ENCODE peak calls at places on chromosomes 3 and 15, in seven cellular contexts. F, Q, U, L, P, D and J are unnamed samples.

GRCh38 chr3:127213381-127213918 is 20.5 kb downstream of the PRR23E start:
- DNase-seq in F (no peak), Q (no peak), U (no peak), L (no peak), P (no peak), D (no peak), J (no peak)

GRCh38 chr15:48532938-48533337 is 112.6 kb downstream of the FBN1 start:
- DNase-seq in F (no peak), Q (no peak), U (no peak), L (no peak), P (no peak), D (no peak), J (no peak)

GRCh38 chr3:54857343-54857742 is 70.5 kb downstream of the LRTM1 start:
- DNase-seq in F (no peak), Q (peak; percentile 33), U (no peak), L (no peak), P (no peak), D (no peak), J (no peak)

GRCh38 chr3:195043612-195044144 is 227.3 kb downstream of the XXYLT1 start:
- DNase-seq in F (no peak), Q (no peak), U (no peak), L (no peak), P (no peak), D (no peak), J (no peak)

GRCh38 chr3:152518346-152518745 is 249.6 kb downstream of the MBNL1 start:
- DNase-seq in F (no peak), Q (no peak), U (no peak), L (no peak), P (no peak), D (no peak), J (no peak)

GRCh38 chr3:52769786-52770445 is 824 bp downstream of the NEK4 start:
- DNase-seq in F (no peak), Q (peak; percentile 10), U (no peak), L (no peak), P (no peak), D (no peak), J (no peak)

GRCh38 chr3:145422541-145422940 is 738.4 kb downstream of the PLOD2 start:
- DNase-seq in F (no peak), Q (no peak), U (no peak), L (no peak), P (no peak), D (no peak), J (no peak)

GRCh38 chr3:21484323-21485154 is 266.5 kb downstream of the ZNF385D start:
- DNase-seq in F (peak; percentile 1), Q (no peak), U (no peak), L (no peak), P (peak; percentile 7), D (peak; percentile 65), J (no peak)

GRCh38 chr3:148975696-148976095 is 15.6 kb upstream of the GYG1 start:
- DNase-seq in F (no peak), Q (no peak), U (no peak), L (no peak), P (no peak), D (no peak), J (no peak)

GRCh38 chr15:57591822-57592367 is at the start of gene MYZAP:
- DNase-seq in F (peak; percentile 40), Q (no peak), U (peak; percentile 19), L (no peak), P (peak; percentile 41), D (peak; percentile 10), J (peak; percentile 12)

GRCh38 chr3:62184559-62184958 is 188.8 kb downstream of the FEZF2 start:
- DNase-seq in F (no peak), Q (no peak), U (no peak), L (no peak), P (no peak), D (peak; percentile 24), J (no peak)

GRCh38 chr3:172194702-172195392 is 155.5 kb downstream of the FNDC3B start:
- DNase-seq in F (no peak), Q (peak; percentile 38), U (no peak), L (no peak), P (no peak), D (no peak), J (no peak)

GRCh38 chr3:146466596-146466995 is 2.8 kb downstream of the PLSCR2 start:
- DNase-seq in F (no peak), Q (no peak), U (no peak), L (no peak), P (no peak), D (peak; percentile 47), J (no peak)

GRCh38 chr3:10379161-10379560 is 58.2 kb upstream of the SEC13 start:
- DNase-seq in F (no peak), Q (no peak), U (no peak), L (no peak), P (no peak), D (no peak), J (no peak)

GRCh38 chr15:74541494-74542191 is 623 bp downstream of the ARID3B start:
- DNase-seq in F (peak; percentile 52), Q (no peak), U (peak; percentile 20), L (peak; percentile 61), P (peak; percentile 79), D (peak; percentile 41), J (peak; percentile 58)

GRCh38 chr3:63477494-63478129 is 174.9 kb upstream of the SNTN start:
- DNase-seq in F (no peak), Q (no peak), U (no peak), L (no peak), P (no peak), D (no peak), J (no peak)

GRCh38 chr15:29428925-29429573 is 159.4 kb upstream of the NSMCE3 start:
- DNase-seq in F (no peak), Q (no peak), U (no peak), L (no peak), P (no peak), D (no peak), J (no peak)

GRCh38 chr15:31297880-31298456 is 28.7 kb upstream of the KLF13 start:
- DNase-seq in F (no peak), Q (no peak), U (no peak), L (no peak), P (peak; percentile 4), D (no peak), J (no peak)

GRCh38 chr3:186216903-186217819 is 108.3 kb upstream of the ETV5 start:
- DNase-seq in F (no peak), Q (no peak), U (no peak), L (no peak), P (no peak), D (no peak), J (no peak)

GRCh38 chr3:142930510-142930909 is 33.0 kb downstream of the PAQR9 start:
- DNase-seq in F (no peak), Q (no peak), U (no peak), L (no peak), P (no peak), D (no peak), J (no peak)

GRCh38 chr3:179977356-179977755 is 59.4 kb downstream of the PEX5L start:
- DNase-seq in F (no peak), Q (no peak), U (no peak), L (no peak), P (no peak), D (no peak), J (no peak)

GRCh38 chr15:30043211-30043655 is 39.5 kb upstream of the GOLGA8J start:
- DNase-seq in F (no peak), Q (no peak), U (no peak), L (no peak), P (no peak), D (peak; percentile 37), J (no peak)

GRCh38 chr15:88218557-88219214 is 37.9 kb downstream of the NTRK3 start:
- DNase-seq in F (no peak), Q (peak; percentile 4), U (no peak), L (no peak), P (no peak), D (no peak), J (no peak)

GRCh38 chr15:99138491-99138982 is 33.7 kb downstream of the SYNM start:
- DNase-seq in F (no peak), Q (no peak), U (no peak), L (no peak), P (no peak), D (no peak), J (no peak)

GRCh38 chr3:12170207-12170606 is 11.5 kb upstream of the TIMP4 start:
- DNase-seq in F (no peak), Q (no peak), U (no peak), L (no peak), P (no peak), D (peak; percentile 57), J (no peak)

GRCh38 chr3:121243208-121243607 is 302.6 kb downstream of the POLQ start:
- DNase-seq in F (no peak), Q (no peak), U (no peak), L (no peak), P (no peak), D (no peak), J (no peak)

GRCh38 chr3:129809297-129809696 is 84.2 kb downstream of the TMCC1 start:
- DNase-seq in F (no peak), Q (no peak), U (no peak), L (no peak), P (no peak), D (no peak), J (no peak)

GRCh38 chr3:11808231-11808630 is 38.5 kb downstream of the TAMM41 start:
- DNase-seq in F (no peak), Q (no peak), U (no peak), L (no peak), P (no peak), D (no peak), J (no peak)

GRCh38 chr3:13088020-13089006 is 15.1 kb upstream of the IQSEC1 start:
- DNase-seq in F (peak; percentile 43), Q (no peak), U (no peak), L (no peak), P (no peak), D (no peak), J (no peak)

GRCh38 chr3:102200126-102200525 is 234.7 kb upstream of the ZPLD1 start:
- DNase-seq in F (no peak), Q (no peak), U (no peak), L (no peak), P (no peak), D (no peak), J (no peak)

GRCh38 chr3:21028412-21028811 is 722.6 kb downstream of the ZNF385D start:
- DNase-seq in F (no peak), Q (no peak), U (no peak), L (no peak), P (no peak), D (no peak), J (no peak)

GRCh38 chr3:180744226-180744625 is 64.9 kb upstream of the CCDC39 start:
- DNase-seq in F (no peak), Q (peak; percentile 15), U (no peak), L (no peak), P (no peak), D (no peak), J (no peak)

GRCh38 chr15:94081829-94082228 is 149.5 kb upstream of the MCTP2 start:
- DNase-seq in F (no peak), Q (no peak), U (no peak), L (no peak), P (no peak), D (no peak), J (no peak)

GRCh38 chr3:13353936-13354542 is 66.1 kb downstream of the NUP210 start:
- DNase-seq in F (no peak), Q (no peak), U (no peak), L (no peak), P (no peak), D (no peak), J (no peak)